ENCODE peak calls at places on chromosome 19, in five cellular contexts. U is CD8-positive, alpha-beta T cell; N is lower lobe of right lung; L is astrocyte; B is uterus. M is an unnamed sample.

GRCh38 chr19:12626958-12627357 is 16.2 kb downstream of the ZNF791 start:
- DNase-seq in U (no peak), N (no peak), L (no peak), B (no peak), M (no peak)

GRCh38 chr19:29483944-29484581 is 41.7 kb upstream of the VSTM2B start:
- DNase-seq in U (no peak), N (peak; percentile 24), L (no peak), B (no peak), M (no peak)

GRCh38 chr19:3670796-3671679 is 29.2 kb downstream of the PIP5K1C start:
- DNase-seq in U (no peak), N (peak; percentile 69), L (peak; percentile 54), B (peak; percentile 91), M (peak; percentile 36)

GRCh38 chr19:51511353-51511752 is 9.8 kb upstream of the SIGLEC12 start:
- DNase-seq in U (no peak), N (no peak), L (no peak), B (no peak), M (no peak)

GRCh38 chr19:19866599-19867248 is 1.0 kb downstream of the ZNF253 start:
- DNase-seq in U (peak; percentile 25), N (no peak), L (no peak), B (no peak), M (no peak)

GRCh38 chr19:48478339-48479061 is 9.3 kb downstream of the CYTH2 start:
- DNase-seq in U (no peak), N (no peak), L (no peak), B (no peak), M (no peak)

GRCh38 chr19:5961969-5962945 is 15.7 kb downstream of the RANBP3 start:
- DNase-seq in U (peak; percentile 72), N (peak; percentile 81), L (no peak), B (no peak), M (no peak)

GRCh38 chr19:48203227-48203793 is 32.8 kb downstream of the ZSWIM9 start:
- DNase-seq in U (no peak), N (no peak), L (no peak), B (no peak), M (no peak)

GRCh38 chr19:13987101-13987890 is 18.8 kb downstream of the RFX1 start:
- DNase-seq in U (no peak), N (peak; percentile 80), L (no peak), B (no peak), M (no peak)

GRCh38 chr19:8113017-8113416 is 36.4 kb downstream of the FBN3 start:
- DNase-seq in U (no peak), N (peak; percentile 64), L (no peak), B (no peak), M (no peak)

GRCh38 chr19:49890349-49891311 is 6.1 kb downstream of the IL4I1 start:
- DNase-seq in U (peak; percentile 45), N (peak; percentile 71), L (no peak), B (no peak), M (no peak)

GRCh38 chr19:38062959-38063786 is 156.2 kb downstream of the SIPA1L3 start:
- DNase-seq in U (no peak), N (no peak), L (peak; percentile 31), B (peak; percentile 32), M (no peak)

GRCh38 chr19:43452517-43453045 is 12.8 kb downstream of the LYPD3 start:
- DNase-seq in U (no peak), N (no peak), L (no peak), B (no peak), M (no peak)

GRCh38 chr19:5711713-5712161 is 8.2 kb downstream of the LONP1 start:
- DNase-seq in U (no peak), N (no peak), L (no peak), B (no peak), M (no peak)

GRCh38 chr19:17075860-17076538 is 422 bp downstream of the MYO9B start:
- DNase-seq in U (peak; percentile 35), N (peak; percentile 70), L (no peak), B (peak; percentile 56), M (no peak)

GRCh38 chr19:23415561-23416191 is 20.4 kb upstream of the ZNF91 start:
- DNase-seq in U (no peak), N (no peak), L (no peak), B (no peak), M (no peak)

GRCh38 chr19:52397310-52398090 is at the start of gene ZNF528:
- DNase-seq in U (peak; percentile 95), N (peak; percentile 97), L (peak; percentile 83), B (peak; percentile 94), M (peak; percentile 47)

GRCh38 chr19:32878988-32879387 is 9.4 kb upstream of the SLC7A9 start:
- DNase-seq in U (no peak), N (no peak), L (no peak), B (no peak), M (no peak)

GRCh38 chr19:2560369-2560768 is 84.4 kb downstream of the GADD45B start:
- DNase-seq in U (no peak), N (peak; percentile 25), L (no peak), B (no peak), M (no peak)

GRCh38 chr19:18729933-18730530 is 46.6 kb downstream of the CRTC1 start:
- DNase-seq in U (no peak), N (no peak), L (no peak), B (no peak), M (no peak)

GRCh38 chr19:22784051-22784450 is at the start of gene ZNF99:
- DNase-seq in U (no peak), N (no peak), L (no peak), B (peak; percentile 58), M (no peak)

GRCh38 chr19:49988433-49988832 is 27.5 kb upstream of the SIGLEC11 start:
- DNase-seq in U (no peak), N (no peak), L (peak; percentile 70), B (no peak), M (no peak)

GRCh38 chr19:42111384-42111783 is 20.9 kb downstream of the POU2F2 start:
- DNase-seq in U (no peak), N (no peak), L (peak; percentile 74), B (no peak), M (no peak)

GRCh38 chr19:32373614-32374295 is 28.3 kb downstream of the ZNF507 start:
- DNase-seq in U (no peak), N (no peak), L (peak; percentile 100), B (no peak), M (peak; percentile 94)

GRCh38 chr19:14002571-14003278 is 3.4 kb downstream of the RFX1 start:
- DNase-seq in U (no peak), N (peak; percentile 43), L (no peak), B (no peak), M (no peak)

GRCh38 chr19:39870171-39870971 is 24.2 kb upstream of the FBL start:
- DNase-seq in U (no peak), N (no peak), L (no peak), B (no peak), M (no peak)
- TF ChIP-seq CTCF in U (no peak), N (no peak), L (no peak), B (no peak), M (no peak)

DNA sequence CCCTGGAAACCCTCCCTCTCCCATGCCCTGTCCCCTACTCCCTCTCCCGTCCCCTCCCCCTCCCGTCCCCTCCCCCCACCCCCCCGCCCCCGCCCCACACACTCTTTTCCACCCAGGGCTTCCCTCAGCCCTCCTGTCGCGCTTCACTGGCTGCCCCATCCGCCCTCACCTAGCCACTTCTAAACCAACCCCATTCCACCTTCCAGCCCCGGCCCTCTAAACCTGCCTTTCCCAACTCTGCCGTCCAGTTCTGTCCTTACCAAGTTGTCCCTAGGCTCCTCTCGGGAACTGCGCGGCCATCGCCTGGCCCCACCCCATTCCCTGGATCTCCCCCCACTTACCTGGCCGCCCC is 972 bp downstream of the RGL3 start:
- DNase-seq in U (no peak), N (no peak), L (no peak), B (no peak), M (no peak)
- H3K4me3 ChIP-seq in U (no peak overlapping the region), N (peak overlapping the region; percentile 69), L (no peak overlapping the region), B (peak overlapping the region; percentile 24), M (peak overlapping the region; percentile 50)

GRCh38 chr19:10005632-10006334 is 4.5 kb downstream of the COL5A3 start:
- DNase-seq in U (no peak), N (no peak), L (no peak), B (no peak), M (no peak)
- TF ChIP-seq CTCF in U (no peak), N (no peak), L (no peak), B (no peak), M (no peak)

GRCh38 chr19:55080121-55080914 is 4.6 kb downstream of the EPS8L1 start:
- DNase-seq in U (peak; percentile 40), N (peak; percentile 87), L (no peak), B (peak; percentile 44), M (no peak)

GRCh38 chr19:55083004-55083850 is 7.6 kb downstream of the EPS8L1 start:
- DNase-seq in U (no peak), N (no peak), L (no peak), B (no peak), M (no peak)

GRCh38 chr19:55081773-55082022 is 6.0 kb downstream of the EPS8L1 start:
- DNase-seq in U (no peak), N (no peak), L (no peak), B (no peak), M (no peak)

GRCh38 chr19:55080915-55081772 is 5.5 kb downstream of the EPS8L1 start:
- DNase-seq in U (peak; percentile 84), N (peak; percentile 90), L (peak; percentile 12), B (peak; percentile 53), M (no peak)

GRCh38 chr19:55082023-55082851 is 6.6 kb downstream of the EPS8L1 start:
- DNase-seq in U (no peak), N (no peak), L (no peak), B (no peak), M (no peak)
- H3K4me3 ChIP-seq in U (peak overlapping the region; percentile 83), N (peak overlapping the region; percentile 56), L (no peak overlapping the region), B (no peak overlapping the region), M (no peak overlapping the region)

GRCh38 chr19:55545443-55545842 is at the start of gene SBK3:
- DNase-seq in U (no peak), N (no peak), L (no peak), B (no peak), M (no peak)
- TF ChIP-seq CTCF in U (no peak), N (no peak), L (no peak), B (no peak), M (no peak)

GRCh38 chr19:45780146-45780447 is 2.2 kb downstream of the DMPK start:
- DNase-seq in U (no peak), N (no peak), L (no peak), B (no peak), M (no peak)
- H3K4me3 ChIP-seq in U (no peak overlapping the region), N (peak overlapping the region; percentile 55), L (no peak overlapping the region), B (peak overlapping the region; percentile 78), M (peak overlapping the region; percentile 77)

DNA sequence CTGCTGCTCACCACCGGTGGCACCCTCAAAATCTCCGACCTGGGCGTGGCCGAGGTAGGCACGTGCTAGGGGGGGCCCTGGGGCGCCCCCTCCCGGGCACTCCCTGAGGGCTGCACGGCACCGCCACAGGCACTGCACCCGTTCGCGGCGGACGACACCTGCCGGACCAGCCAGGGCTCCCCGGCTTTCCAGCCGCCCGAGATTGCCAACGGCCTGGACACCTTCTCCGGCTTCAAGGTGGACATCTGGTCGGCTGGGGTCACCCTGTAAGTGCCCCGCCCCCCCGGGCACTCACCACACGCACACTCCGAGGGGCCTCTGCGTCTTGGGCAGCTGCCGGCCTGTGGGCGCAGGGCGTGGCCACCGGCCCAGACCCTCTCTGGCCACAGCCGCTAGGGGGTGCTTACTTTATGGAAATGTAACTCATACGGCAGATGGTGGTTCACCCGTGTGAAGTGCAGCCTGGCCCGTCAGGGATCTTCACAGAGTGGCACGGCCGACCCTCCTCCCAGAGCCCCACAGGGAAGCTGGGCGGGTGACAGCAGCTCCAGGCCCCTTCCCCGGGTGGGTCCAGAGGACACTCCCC is 15.0 kb downstream of the STK11 start:
- DNase-seq in U (no peak), N (no peak), L (no peak), B (no peak), M (no peak)
- TF ChIP-seq CTCF in U (no peak), N (no peak), L (peak; percentile 3), B (no peak), M (no peak)

GRCh38 chr19:57566396-57567256 is 7.0 kb upstream of the ZNF550 start:
- DNase-seq in U (no peak), N (no peak), L (peak; percentile 48), B (no peak), M (no peak)
- H3K4me3 ChIP-seq in U (no peak overlapping the region), N (no peak overlapping the region), L (no peak overlapping the region), B (no peak overlapping the region), M (no peak overlapping the region)